ENCODE peak calls at places on chromosomes 13 and 19, in ten cellular contexts. One of them, this sample, is unnamed.

GRCh38 chr13:95099541-95099940 is 201.7 kb downstream of the ABCC4 start:
- DNase-seq in CD8-positive, alpha-beta T cell: no peak
- DNase-seq in putamen: no peak
- DNase-seq in IMR-90: peak
- DNase-seq in HS-5: no peak
- DNase-seq in CD4-positive, alpha-beta T cell: no peak
- DNase-seq in GM20000: no peak
- DNase-seq in HFFc6: peak
- DNase-seq in activated CD8-positive, alpha-beta memory T cell treated with anti-CD3 and anti-CD28 coated beads for 24 hours: no peak
- DNase-seq in anterior cingulate cortex: no peak
- DNase-seq in this sample: no peak

GRCh38 chr19:12778020-12778904 is 2.9 kb upstream of the HOOK2 start:
- DNase-seq in CD8-positive, alpha-beta T cell: no peak
- DNase-seq in putamen: no peak
- DNase-seq in IMR-90: peak
- DNase-seq in HS-5: no peak
- DNase-seq in CD4-positive, alpha-beta T cell: no peak
- DNase-seq in GM20000: peak
- DNase-seq in HFFc6: peak
- DNase-seq in activated CD8-positive, alpha-beta memory T cell treated with anti-CD3 and anti-CD28 coated beads for 24 hours: peak
- DNase-seq in anterior cingulate cortex: peak
- DNase-seq in this sample: peak

GRCh38 chr13:96089139-96089538 is 768 bp upstream of the HS6ST3 start:
- DNase-seq in CD8-positive, alpha-beta T cell: no peak
- DNase-seq in putamen: no peak
- DNase-seq in IMR-90: no peak
- DNase-seq in HS-5: no peak
- DNase-seq in CD4-positive, alpha-beta T cell: no peak
- DNase-seq in GM20000: no peak
- DNase-seq in HFFc6: no peak
- DNase-seq in activated CD8-positive, alpha-beta memory T cell treated with anti-CD3 and anti-CD28 coated beads for 24 hours: no peak
- DNase-seq in anterior cingulate cortex: no peak
- DNase-seq in this sample: no peak

GRCh38 chr13:20383058-20383457 is 142.6 kb downstream of the CRYL1 start:
- DNase-seq in CD8-positive, alpha-beta T cell: no peak
- DNase-seq in putamen: no peak
- DNase-seq in IMR-90: no peak
- DNase-seq in HS-5: no peak
- DNase-seq in CD4-positive, alpha-beta T cell: no peak
- DNase-seq in GM20000: no peak
- DNase-seq in HFFc6: no peak
- DNase-seq in activated CD8-positive, alpha-beta memory T cell treated with anti-CD3 and anti-CD28 coated beads for 24 hours: no peak
- DNase-seq in anterior cingulate cortex: no peak
- DNase-seq in this sample: no peak

GRCh38 chr13:113178070-113178895 is 19.8 kb downstream of the PROZ start:
- DNase-seq in CD8-positive, alpha-beta T cell: no peak
- DNase-seq in putamen: no peak
- DNase-seq in IMR-90: peak
- DNase-seq in HS-5: peak
- DNase-seq in CD4-positive, alpha-beta T cell: no peak
- DNase-seq in GM20000: no peak
- DNase-seq in HFFc6: peak
- DNase-seq in activated CD8-positive, alpha-beta memory T cell treated with anti-CD3 and anti-CD28 coated beads for 24 hours: no peak
- DNase-seq in anterior cingulate cortex: no peak
- DNase-seq in this sample: peak

GRCh38 chr13:78265098-78265497 is 338.3 kb downstream of the POU4F1 start:
- DNase-seq in CD8-positive, alpha-beta T cell: no peak
- DNase-seq in putamen: no peak
- DNase-seq in IMR-90: no peak
- DNase-seq in HS-5: no peak
- DNase-seq in CD4-positive, alpha-beta T cell: no peak
- DNase-seq in GM20000: no peak
- DNase-seq in HFFc6: no peak
- DNase-seq in activated CD8-positive, alpha-beta memory T cell treated with anti-CD3 and anti-CD28 coated beads for 24 hours: no peak
- DNase-seq in anterior cingulate cortex: no peak
- DNase-seq in this sample: no peak

GRCh38 chr13:109246001-109246400 is 540.4 kb downstream of the IRS2 start:
- DNase-seq in CD8-positive, alpha-beta T cell: no peak
- DNase-seq in putamen: no peak
- DNase-seq in IMR-90: no peak
- DNase-seq in HS-5: no peak
- DNase-seq in CD4-positive, alpha-beta T cell: no peak
- DNase-seq in GM20000: no peak
- DNase-seq in HFFc6: no peak
- DNase-seq in activated CD8-positive, alpha-beta memory T cell treated with anti-CD3 and anti-CD28 coated beads for 24 hours: no peak
- DNase-seq in anterior cingulate cortex: no peak
- DNase-seq in this sample: no peak

GRCh38 chr19:3036119-3036794 is 7.2 kb upstream of the TLE2 start:
- DNase-seq in CD8-positive, alpha-beta T cell: peak
- DNase-seq in putamen: peak
- DNase-seq in IMR-90: peak
- DNase-seq in HS-5: peak
- DNase-seq in CD4-positive, alpha-beta T cell: peak
- DNase-seq in GM20000: peak
- DNase-seq in HFFc6: peak
- DNase-seq in activated CD8-positive, alpha-beta memory T cell treated with anti-CD3 and anti-CD28 coated beads for 24 hours: peak
- DNase-seq in anterior cingulate cortex: peak
- DNase-seq in this sample: peak

GRCh38 chr13:97932006-97932405 is 21.5 kb upstream of the IPO5 start:
- DNase-seq in CD8-positive, alpha-beta T cell: no peak
- DNase-seq in putamen: no peak
- DNase-seq in IMR-90: no peak
- DNase-seq in HS-5: no peak
- DNase-seq in CD4-positive, alpha-beta T cell: no peak
- DNase-seq in GM20000: no peak
- DNase-seq in HFFc6: no peak
- DNase-seq in activated CD8-positive, alpha-beta memory T cell treated with anti-CD3 and anti-CD28 coated beads for 24 hours: no peak
- DNase-seq in anterior cingulate cortex: no peak
- DNase-seq in this sample: no peak

GRCh38 chr19:14006766-14007562 is 844 bp upstream of the RFX1 start:
- DNase-seq in CD8-positive, alpha-beta T cell: no peak
- DNase-seq in putamen: no peak
- DNase-seq in IMR-90: no peak
- DNase-seq in HS-5: no peak
- DNase-seq in CD4-positive, alpha-beta T cell: no peak
- DNase-seq in GM20000: no peak
- DNase-seq in HFFc6: no peak
- DNase-seq in activated CD8-positive, alpha-beta memory T cell treated with anti-CD3 and anti-CD28 coated beads for 24 hours: peak
- DNase-seq in anterior cingulate cortex: peak
- DNase-seq in this sample: no peak

GRCh38 chr13:110448230-110448629 is 113.3 kb downstream of the RAB20 start:
- DNase-seq in CD8-positive, alpha-beta T cell: no peak
- DNase-seq in putamen: no peak
- DNase-seq in IMR-90: peak
- DNase-seq in HS-5: peak
- DNase-seq in CD4-positive, alpha-beta T cell: no peak
- DNase-seq in GM20000: no peak
- DNase-seq in HFFc6: peak
- DNase-seq in activated CD8-positive, alpha-beta memory T cell treated with anti-CD3 and anti-CD28 coated beads for 24 hours: no peak
- DNase-seq in anterior cingulate cortex: no peak
- DNase-seq in this sample: peak

GRCh38 chr19:46913198-46913851 is 52.5 kb downstream of the ARHGAP35 start:
- DNase-seq in CD8-positive, alpha-beta T cell: no peak
- DNase-seq in putamen: no peak
- DNase-seq in IMR-90: no peak
- DNase-seq in HS-5: no peak
- DNase-seq in CD4-positive, alpha-beta T cell: no peak
- DNase-seq in GM20000: no peak
- DNase-seq in HFFc6: no peak
- DNase-seq in activated CD8-positive, alpha-beta memory T cell treated with anti-CD3 and anti-CD28 coated beads for 24 hours: no peak
- DNase-seq in anterior cingulate cortex: no peak
- DNase-seq in this sample: no peak

GRCh38 chr19:15251010-15251748 is 18.9 kb upstream of the EPHX3 start:
- DNase-seq in CD8-positive, alpha-beta T cell: no peak
- DNase-seq in putamen: no peak
- DNase-seq in IMR-90: peak
- DNase-seq in HS-5: no peak
- DNase-seq in CD4-positive, alpha-beta T cell: no peak
- DNase-seq in GM20000: no peak
- DNase-seq in HFFc6: peak
- DNase-seq in activated CD8-positive, alpha-beta memory T cell treated with anti-CD3 and anti-CD28 coated beads for 24 hours: no peak
- DNase-seq in anterior cingulate cortex: no peak
- DNase-seq in this sample: peak

GRCh38 chr13:106498571-106498970 is 36.9 kb downstream of the EFNB2 start:
- DNase-seq in CD8-positive, alpha-beta T cell: no peak
- DNase-seq in putamen: no peak
- DNase-seq in IMR-90: no peak
- DNase-seq in HS-5: no peak
- DNase-seq in CD4-positive, alpha-beta T cell: no peak
- DNase-seq in GM20000: no peak
- DNase-seq in HFFc6: no peak
- DNase-seq in activated CD8-positive, alpha-beta memory T cell treated with anti-CD3 and anti-CD28 coated beads for 24 hours: no peak
- DNase-seq in anterior cingulate cortex: peak
- DNase-seq in this sample: no peak

GRCh38 chr13:37627428-37627827 is 28.9 kb upstream of the POSTN start:
- DNase-seq in CD8-positive, alpha-beta T cell: no peak
- DNase-seq in putamen: no peak
- DNase-seq in IMR-90: no peak
- DNase-seq in HS-5: no peak
- DNase-seq in CD4-positive, alpha-beta T cell: no peak
- DNase-seq in GM20000: no peak
- DNase-seq in HFFc6: no peak
- DNase-seq in activated CD8-positive, alpha-beta memory T cell treated with anti-CD3 and anti-CD28 coated beads for 24 hours: no peak
- DNase-seq in anterior cingulate cortex: no peak
- DNase-seq in this sample: no peak

GRCh38 chr19:48698046-48698445 is 2.3 kb downstream of the FUT2 start:
- DNase-seq in CD8-positive, alpha-beta T cell: no peak
- DNase-seq in putamen: no peak
- DNase-seq in IMR-90: peak
- DNase-seq in HS-5: peak
- DNase-seq in CD4-positive, alpha-beta T cell: no peak
- DNase-seq in GM20000: no peak
- DNase-seq in HFFc6: peak
- DNase-seq in activated CD8-positive, alpha-beta memory T cell treated with anti-CD3 and anti-CD28 coated beads for 24 hours: no peak
- DNase-seq in anterior cingulate cortex: no peak
- DNase-seq in this sample: peak

GRCh38 chr19:45568732-45569131 is 15.9 kb downstream of the OPA3 start:
- DNase-seq in CD8-positive, alpha-beta T cell: no peak
- DNase-seq in putamen: no peak
- DNase-seq in IMR-90: peak
- DNase-seq in HS-5: no peak
- DNase-seq in CD4-positive, alpha-beta T cell: no peak
- DNase-seq in GM20000: no peak
- DNase-seq in HFFc6: peak
- DNase-seq in activated CD8-positive, alpha-beta memory T cell treated with anti-CD3 and anti-CD28 coated beads for 24 hours: no peak
- DNase-seq in anterior cingulate cortex: no peak
- DNase-seq in this sample: peak

GRCh38 chr13:93080587-93080986 is 146.0 kb upstream of the GPC6 start:
- DNase-seq in CD8-positive, alpha-beta T cell: no peak
- DNase-seq in putamen: no peak
- DNase-seq in IMR-90: peak
- DNase-seq in HS-5: no peak
- DNase-seq in CD4-positive, alpha-beta T cell: no peak
- DNase-seq in GM20000: no peak
- DNase-seq in HFFc6: no peak
- DNase-seq in activated CD8-positive, alpha-beta memory T cell treated with anti-CD3 and anti-CD28 coated beads for 24 hours: no peak
- DNase-seq in anterior cingulate cortex: no peak
- DNase-seq in this sample: no peak

GRCh38 chr19:10979950-10980349 is 19.1 kb downstream of the SMARCA4 start:
- DNase-seq in CD8-positive, alpha-beta T cell: no peak
- DNase-seq in putamen: no peak
- DNase-seq in IMR-90: no peak
- DNase-seq in HS-5: no peak
- DNase-seq in CD4-positive, alpha-beta T cell: no peak
- DNase-seq in GM20000: no peak
- DNase-seq in HFFc6: no peak
- DNase-seq in activated CD8-positive, alpha-beta memory T cell treated with anti-CD3 and anti-CD28 coated beads for 24 hours: no peak
- DNase-seq in anterior cingulate cortex: peak
- DNase-seq in this sample: no peak

GRCh38 chr13:57409121-57409520 is 222.4 kb upstream of the PCDH17 start:
- DNase-seq in CD8-positive, alpha-beta T cell: no peak
- DNase-seq in putamen: peak
- DNase-seq in IMR-90: no peak
- DNase-seq in HS-5: no peak
- DNase-seq in CD4-positive, alpha-beta T cell: no peak
- DNase-seq in GM20000: no peak
- DNase-seq in HFFc6: no peak
- DNase-seq in activated CD8-positive, alpha-beta memory T cell treated with anti-CD3 and anti-CD28 coated beads for 24 hours: no peak
- DNase-seq in anterior cingulate cortex: peak
- DNase-seq in this sample: no peak

GRCh38 chr13:19586904-19587634 is 25.7 kb upstream of the TPTE2 start:
- DNase-seq in CD8-positive, alpha-beta T cell: peak
- DNase-seq in putamen: no peak
- DNase-seq in IMR-90: peak
- DNase-seq in HS-5: no peak
- DNase-seq in CD4-positive, alpha-beta T cell: peak
- DNase-seq in GM20000: peak
- DNase-seq in HFFc6: peak
- DNase-seq in activated CD8-positive, alpha-beta memory T cell treated with anti-CD3 and anti-CD28 coated beads for 24 hours: peak
- DNase-seq in anterior cingulate cortex: no peak
- DNase-seq in this sample: peak

GRCh38 chr13:73212482-73212881 is 153.7 kb downstream of the KLF5 start:
- DNase-seq in CD8-positive, alpha-beta T cell: no peak
- DNase-seq in putamen: no peak
- DNase-seq in IMR-90: no peak
- DNase-seq in HS-5: no peak
- DNase-seq in CD4-positive, alpha-beta T cell: no peak
- DNase-seq in GM20000: no peak
- DNase-seq in HFFc6: no peak
- DNase-seq in activated CD8-positive, alpha-beta memory T cell treated with anti-CD3 and anti-CD28 coated beads for 24 hours: no peak
- DNase-seq in anterior cingulate cortex: no peak
- DNase-seq in this sample: no peak

GRCh38 chr13:94708031-94708571 is 4.2 kb downstream of the SOX21 start:
- DNase-seq in CD8-positive, alpha-beta T cell: no peak
- DNase-seq in putamen: peak
- DNase-seq in IMR-90: no peak
- DNase-seq in HS-5: no peak
- DNase-seq in CD4-positive, alpha-beta T cell: no peak
- DNase-seq in GM20000: peak
- DNase-seq in HFFc6: no peak
- DNase-seq in activated CD8-positive, alpha-beta memory T cell treated with anti-CD3 and anti-CD28 coated beads for 24 hours: no peak
- DNase-seq in anterior cingulate cortex: peak
- DNase-seq in this sample: no peak

GRCh38 chr19:10766681-10767201 is 48.9 kb downstream of the DNM2 start:
- DNase-seq in CD8-positive, alpha-beta T cell: no peak
- DNase-seq in putamen: no peak
- DNase-seq in IMR-90: peak
- DNase-seq in HS-5: no peak
- DNase-seq in CD4-positive, alpha-beta T cell: no peak
- DNase-seq in GM20000: no peak
- DNase-seq in HFFc6: peak
- DNase-seq in activated CD8-positive, alpha-beta memory T cell treated with anti-CD3 and anti-CD28 coated beads for 24 hours: no peak
- DNase-seq in anterior cingulate cortex: peak
- DNase-seq in this sample: no peak